ENCODE peak calls at places on chromosomes 7 and 10, in eight cellular contexts. B, D, S, O, J, L, P and A are unnamed samples.

GRCh38 chr10:13400196-13400965 is 52.3 kb upstream of the SEPHS1 start:
- DNase-seq in B (no peak), D (no peak), S (no peak), P (no peak), L (no peak), O (no peak), J (no peak), A (no peak)

GRCh38 chr10:80612261-80612660 is 74.6 kb downstream of the SH2D4B start:
- DNase-seq in J (no peak), S (no peak), B (no peak), O (no peak), L (no peak), P (no peak), D (no peak), A (no peak)

GRCh38 chr7:101588131-101588935 is 40.8 kb downstream of the MYL10 start:
- DNase-seq in J (no peak), D (no peak), B (no peak), L (no peak), P (no peak), O (no peak), S (no peak), A (no peak)

GRCh38 chr10:86851329-86852207 is 95.1 kb downstream of the BMPR1A start:
- DNase-seq in B (no peak), S (no peak), J (no peak), O (no peak), P (no peak), L (peak), D (no peak), A (no peak)

GRCh38 chr7:137878333-137878961 is 31.7 kb upstream of the DGKI start:
- DNase-seq in O (no peak), B (no peak), J (no peak), D (no peak), P (no peak), S (no peak), L (peak), A (no peak)

GRCh38 chr7:156651472-156651871 is 10.9 kb downstream of the RNF32 start:
- DNase-seq in S (no peak), O (no peak), D (no peak), B (no peak), P (no peak), J (no peak), L (peak), A (no peak)

GRCh38 chr10:49745756-49746155 is 16.4 kb downstream of the OGDHL start:
- DNase-seq in J (no peak), L (no peak), P (no peak), B (no peak), S (no peak), D (no peak), O (no peak), A (no peak)

GRCh38 chr10:132328738-132329137 is 3.3 kb upstream of the LRRC27 start:
- DNase-seq in D (no peak), J (no peak), L (no peak), S (no peak), O (no peak), B (no peak), P (no peak), A (no peak)

GRCh38 chr10:94403823-94404228 is 1.5 kb downstream of the TBC1D12 start:
- DNase-seq in J (no peak), P (no peak), S (peak), D (peak), O (peak), L (no peak), B (no peak), A (no peak)

GRCh38 chr7:105689093-105689819 is 108.0 kb upstream of the EFCAB10 start:
- DNase-seq in S (no peak), O (no peak), P (no peak), D (no peak), B (no peak), L (no peak), J (no peak), A (no peak)

GRCh38 chr7:82678259-82678658 is 234.7 kb upstream of the CACNA2D1 start:
- DNase-seq in O (no peak), P (no peak), S (no peak), J (no peak), D (no peak), L (no peak), B (no peak), A (no peak)

GRCh38 chr7:67423058-67423457 is 426.4 kb downstream of the TYW1 start:
- DNase-seq in O (no peak), L (no peak), S (peak), D (no peak), B (peak), P (no peak), J (no peak), A (no peak)

GRCh38 chr10:31146496-31147219 is 115.0 kb upstream of the ZNF438 start:
- DNase-seq in D (no peak), B (no peak), P (no peak), S (no peak), L (peak), J (no peak), O (peak), A (peak)

GRCh38 chr7:15084368-15084767 is 181.8 kb upstream of the DGKB start:
- DNase-seq in J (no peak), B (no peak), L (no peak), D (no peak), S (no peak), O (peak), P (no peak), A (no peak)